ENCODE peak calls at places on chromosomes 6 and 20, in six cellular contexts. One of them, this sample, is unnamed.

GRCh38 chr6:153096792-153097191 is 34.3 kb downstream of the RGS17 start:
- DNase-seq in AG04450: no peak
- DNase-seq in adrenal gland: no peak
- DNase-seq in LNCaP clone FGC: no peak
- DNase-seq in right lobe of liver: no peak
- DNase-seq in A549: no peak
- DNase-seq in this sample: no peak

GRCh38 chr6:139508023-139508422 is 133.6 kb upstream of the CITED2 start:
- DNase-seq in LNCaP clone FGC: no peak
- DNase-seq in right lobe of liver: no peak
- DNase-seq in A549: no peak
- DNase-seq in AG04450: no peak
- DNase-seq in adrenal gland: no peak
- DNase-seq in this sample: no peak

GRCh38 chr20:62200491-62201172 is 17.8 kb downstream of the MTG2 start:
- DNase-seq in adrenal gland: no peak
- DNase-seq in LNCaP clone FGC: no peak
- DNase-seq in AG04450: no peak
- DNase-seq in right lobe of liver: no peak
- DNase-seq in A549: no peak
- DNase-seq in this sample: no peak

GRCh38 chr20:57450931-57451330 is 59.7 kb downstream of the RBM38 start:
- DNase-seq in AG04450: no peak
- DNase-seq in LNCaP clone FGC: no peak
- DNase-seq in A549: no peak
- DNase-seq in right lobe of liver: no peak
- DNase-seq in adrenal gland: no peak
- DNase-seq in this sample: no peak

GRCh38 chr6:163099621-163100171 is 314.8 kb upstream of the QKI start:
- DNase-seq in LNCaP clone FGC: no peak
- DNase-seq in AG04450: no peak
- DNase-seq in right lobe of liver: no peak
- DNase-seq in adrenal gland: no peak
- DNase-seq in A549: no peak
- DNase-seq in this sample: no peak

GRCh38 chr20:60254901-60255411 is 296.7 kb downstream of the CDH26 start:
- DNase-seq in LNCaP clone FGC: no peak
- DNase-seq in AG04450: peak
- DNase-seq in adrenal gland: peak
- DNase-seq in A549: no peak
- DNase-seq in right lobe of liver: no peak
- DNase-seq in this sample: no peak

GRCh38 chr6:30882764-30883475 is 1.4 kb upstream of the DDR1 start:
- DNase-seq in AG04450: no peak
- DNase-seq in LNCaP clone FGC: no peak
- DNase-seq in adrenal gland: peak
- DNase-seq in right lobe of liver: no peak
- DNase-seq in A549: peak
- DNase-seq in this sample: peak

GRCh38 chr6:110002676-110003075 is 24.6 kb downstream of the GPR6 start:
- DNase-seq in adrenal gland: no peak
- DNase-seq in right lobe of liver: no peak
- DNase-seq in A549: no peak
- DNase-seq in AG04450: no peak
- DNase-seq in LNCaP clone FGC: no peak
- DNase-seq in this sample: no peak

GRCh38 chr20:3710703-3711417 is 1.5 kb downstream of the SIGLEC1 start:
- DNase-seq in AG04450: no peak
- DNase-seq in A549: peak
- DNase-seq in LNCaP clone FGC: no peak
- DNase-seq in right lobe of liver: peak
- DNase-seq in adrenal gland: peak
- DNase-seq in this sample: peak

GRCh38 chr20:61537721-61538480 is 285.8 kb downstream of the CDH4 start:
- DNase-seq in adrenal gland: no peak
- DNase-seq in A549: no peak
- DNase-seq in AG04450: no peak
- DNase-seq in right lobe of liver: no peak
- DNase-seq in LNCaP clone FGC: no peak
- DNase-seq in this sample: no peak

DNA sequence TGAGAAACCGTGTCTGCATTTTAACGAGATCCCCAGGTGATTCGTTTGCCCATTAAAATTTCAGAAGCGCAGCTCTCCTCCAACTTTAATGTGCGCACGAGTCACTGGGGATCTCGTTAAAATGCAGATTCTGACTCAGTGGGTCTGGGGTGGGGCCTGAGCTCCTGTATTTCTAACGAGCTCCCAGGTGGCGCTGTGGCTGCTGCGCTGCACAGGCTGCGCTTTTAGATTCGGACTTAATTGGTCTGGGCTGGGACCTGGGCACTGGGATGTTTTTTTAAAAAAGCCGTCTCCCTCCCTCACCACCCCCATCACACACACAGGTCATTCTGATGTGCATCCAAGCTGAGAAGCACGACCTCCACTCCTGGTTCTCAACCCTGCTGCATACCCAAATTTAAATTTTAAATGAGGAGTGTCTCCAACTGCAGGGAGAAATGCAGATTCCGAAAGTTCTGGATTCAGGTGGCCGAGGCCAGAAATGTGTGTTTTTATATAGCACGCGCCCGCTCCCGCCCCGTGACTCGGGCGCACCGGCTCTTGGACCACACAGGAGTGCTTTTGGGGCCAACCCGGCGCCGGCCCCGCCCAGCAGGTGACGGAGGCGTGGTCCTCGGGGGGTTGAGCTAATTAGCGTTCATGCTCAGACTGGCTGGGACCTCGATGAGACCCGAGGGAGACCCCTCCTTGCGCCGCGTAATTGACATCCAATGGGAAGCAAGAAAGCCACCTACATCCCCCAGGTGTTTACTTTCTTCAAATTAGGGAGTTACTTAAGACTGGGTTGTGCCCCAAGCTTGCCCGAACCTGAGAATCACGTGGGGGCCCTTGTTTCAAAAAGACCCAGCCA is 85.8 kb downstream of the ZFP64 start:
- DNase-seq in AG04450: no peak
- DNase-seq in A549: peak
- DNase-seq in adrenal gland: no peak
- DNase-seq in right lobe of liver: no peak
- DNase-seq in LNCaP clone FGC: no peak
- DNase-seq in this sample: no peak
- H3K4me3 ChIP-seq in AG04450: peak
- H3K4me3 ChIP-seq in A549: peak
- H3K4me3 ChIP-seq in adrenal gland: no peak
- H3K4me3 ChIP-seq in right lobe of liver: no peak
- H3K4me3 ChIP-seq in LNCaP clone FGC: no peak
- H3K4me3 ChIP-seq in this sample: peak

GRCh38 chr6:41190791-41191190 is 10.2 kb downstream of the TREML2 start:
- DNase-seq in A549: no peak
- DNase-seq in LNCaP clone FGC: no peak
- DNase-seq in adrenal gland: no peak
- DNase-seq in AG04450: no peak
- DNase-seq in right lobe of liver: no peak
- DNase-seq in this sample: no peak
- TF ChIP-seq CTCF in A549: no peak
- TF ChIP-seq CTCF in LNCaP clone FGC: no peak
- TF ChIP-seq CTCF in adrenal gland: no peak
- TF ChIP-seq CTCF in AG04450: no peak
- TF ChIP-seq CTCF in right lobe of liver: no peak
- TF ChIP-seq CTCF in this sample: no peak

GRCh38 chr6:39228992-39229767 is at the start of gene KCNK5:
- DNase-seq in LNCaP clone FGC: peak
- DNase-seq in AG04450: no peak
- DNase-seq in A549: peak
- DNase-seq in adrenal gland: peak
- DNase-seq in right lobe of liver: peak
- DNase-seq in this sample: peak
- H3K4me3 ChIP-seq in LNCaP clone FGC: peak
- H3K4me3 ChIP-seq in AG04450: peak
- H3K4me3 ChIP-seq in A549: peak
- H3K4me3 ChIP-seq in adrenal gland: no peak
- H3K4me3 ChIP-seq in right lobe of liver: peak
- H3K4me3 ChIP-seq in this sample: peak

DNA sequence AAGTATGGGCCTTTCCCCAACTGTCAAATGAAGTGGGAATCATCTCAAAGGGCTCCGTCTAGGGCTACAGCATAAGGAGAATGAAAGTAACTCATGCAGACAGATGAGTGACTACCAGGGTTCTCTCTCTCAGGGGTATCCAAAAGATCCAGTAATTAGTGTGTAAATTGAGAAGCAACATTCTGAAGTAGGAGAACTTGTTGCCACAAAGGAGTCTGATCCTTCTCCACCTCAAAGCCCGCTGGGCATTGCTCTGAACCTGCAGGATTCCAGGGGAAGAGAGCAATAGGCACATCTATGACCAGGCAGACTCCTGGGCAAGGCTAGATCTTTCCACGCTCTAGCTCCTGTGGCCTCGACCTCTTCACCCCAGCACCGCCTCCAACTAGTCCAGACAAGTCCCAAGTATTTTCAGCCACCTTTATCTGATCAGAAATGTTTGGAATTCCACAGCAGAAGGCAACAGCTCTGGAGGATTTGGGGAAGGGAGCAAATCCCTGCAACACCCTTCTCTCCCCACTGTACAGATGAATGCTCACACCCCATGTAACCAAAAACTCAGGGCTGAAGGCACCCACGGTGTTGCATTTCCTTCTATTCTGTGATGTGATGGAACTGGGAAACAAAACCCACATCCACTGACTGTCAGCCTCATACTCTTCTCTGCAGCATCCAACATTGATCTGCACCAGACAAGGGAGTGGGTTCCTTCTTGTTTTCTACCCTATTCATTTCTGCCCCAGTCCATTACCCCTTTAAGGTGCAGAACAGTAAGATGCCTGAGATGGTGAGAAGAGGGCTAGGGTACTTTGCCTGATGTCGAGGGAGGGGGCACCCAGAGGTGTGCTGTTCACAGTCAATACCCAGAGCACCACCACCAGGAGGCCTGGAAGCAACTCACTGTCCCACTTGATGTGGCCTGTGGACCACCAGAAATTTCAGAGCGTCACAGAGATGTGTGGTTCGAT is 41.0 kb downstream of the COX4I2 start:
- DNase-seq in LNCaP clone FGC: no peak
- DNase-seq in A549: no peak
- DNase-seq in right lobe of liver: no peak
- DNase-seq in AG04450: no peak
- DNase-seq in adrenal gland: peak
- DNase-seq in this sample: no peak
- TF ChIP-seq CTCF in LNCaP clone FGC: no peak
- TF ChIP-seq CTCF in A549: no peak
- TF ChIP-seq CTCF in right lobe of liver: no peak
- TF ChIP-seq CTCF in AG04450: no peak
- TF ChIP-seq CTCF in adrenal gland: no peak
- TF ChIP-seq CTCF in this sample: no peak

GRCh38 chr6:20870493-20870892 is 336.2 kb downstream of the CDKAL1 start:
- DNase-seq in right lobe of liver: no peak
- DNase-seq in adrenal gland: no peak
- DNase-seq in A549: no peak
- DNase-seq in LNCaP clone FGC: no peak
- DNase-seq in AG04450: no peak
- DNase-seq in this sample: no peak

GRCh38 chr6:20866038-20866437 is 331.8 kb downstream of the CDKAL1 start:
- DNase-seq in adrenal gland: no peak
- DNase-seq in A549: no peak
- DNase-seq in AG04450: no peak
- DNase-seq in LNCaP clone FGC: no peak
- DNase-seq in right lobe of liver: no peak
- DNase-seq in this sample: no peak

GRCh38 chr6:20873425-20874190 is 339.4 kb downstream of the CDKAL1 start:
- DNase-seq in right lobe of liver: no peak
- DNase-seq in LNCaP clone FGC: no peak
- DNase-seq in AG04450: no peak
- DNase-seq in adrenal gland: no peak
- DNase-seq in A549: no peak
- DNase-seq in this sample: no peak

GRCh38 chr6:20866940-20867630 is 332.8 kb downstream of the CDKAL1 start:
- DNase-seq in right lobe of liver: no peak
- DNase-seq in LNCaP clone FGC: no peak
- DNase-seq in A549: no peak
- DNase-seq in AG04450: no peak
- DNase-seq in adrenal gland: no peak
- DNase-seq in this sample: no peak

GRCh38 chr6:20868397-20869185 is 334.3 kb downstream of the CDKAL1 start:
- DNase-seq in right lobe of liver: no peak
- DNase-seq in LNCaP clone FGC: no peak
- DNase-seq in adrenal gland: no peak
- DNase-seq in AG04450: no peak
- DNase-seq in A549: no peak
- DNase-seq in this sample: no peak
- H3K4me3 ChIP-seq in right lobe of liver: no peak
- H3K4me3 ChIP-seq in LNCaP clone FGC: no peak
- H3K4me3 ChIP-seq in adrenal gland: no peak
- H3K4me3 ChIP-seq in AG04450: no peak
- H3K4me3 ChIP-seq in A549: no peak
- H3K4me3 ChIP-seq in this sample: no peak

DNA sequence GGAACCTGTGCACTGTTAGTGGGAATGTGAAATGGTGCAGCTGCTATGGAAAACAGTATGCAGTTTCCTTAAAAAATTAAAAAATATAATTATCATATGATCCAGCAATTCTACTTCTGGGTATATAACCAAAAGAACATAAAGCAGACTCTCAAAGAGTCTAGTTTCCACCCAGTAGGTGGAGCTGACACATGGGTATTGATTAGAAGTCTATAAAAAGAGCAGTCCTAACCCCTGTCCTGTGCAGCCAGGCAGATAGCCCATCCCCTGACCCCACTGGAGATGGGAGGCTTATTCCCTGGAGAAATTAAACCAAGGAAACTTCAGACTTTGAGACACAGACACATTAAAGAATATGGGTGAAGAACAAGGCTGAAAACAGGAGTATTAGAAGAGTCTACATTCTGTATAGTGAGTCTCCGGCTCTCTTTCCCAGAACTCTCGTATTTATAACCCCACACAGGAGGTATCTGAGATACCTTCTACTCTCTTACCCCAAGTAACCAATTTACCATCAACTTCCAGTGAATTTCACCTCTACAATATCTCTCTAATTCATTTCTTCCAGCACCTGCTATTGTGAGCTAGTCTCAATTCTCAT is 92.3 kb downstream of the SEL1L2 start:
- DNase-seq in A549: no peak
- DNase-seq in adrenal gland: no peak
- DNase-seq in AG04450: no peak
- DNase-seq in right lobe of liver: no peak
- DNase-seq in LNCaP clone FGC: no peak
- DNase-seq in this sample: no peak
- TF ChIP-seq CTCF in A549: no peak
- TF ChIP-seq CTCF in adrenal gland: peak
- TF ChIP-seq CTCF in AG04450: no peak
- TF ChIP-seq CTCF in right lobe of liver: peak
- TF ChIP-seq CTCF in LNCaP clone FGC: peak
- TF ChIP-seq CTCF in this sample: no peak